ENCODE peak calls at places on chromosome 13, in six cellular contexts. R, K, F, Z, Q and W are unnamed samples.

GRCh38 chr13:99636728-99637353 is 135.6 kb downstream of the TM9SF2 start:
- DNase-seq in Q (no peak), F (no peak), Z (no peak), K (no peak), R (no peak), W (no peak)

GRCh38 chr13:39767791-39768564 is 112.5 kb downstream of the COG6 start:
- DNase-seq in K (no peak), R (no peak), F (no peak), Q (no peak), Z (no peak), W (no peak)

GRCh38 chr13:79346300-79346914 is 59.6 kb downstream of the RBM26 start:
- DNase-seq in K (no peak), R (no peak), Q (no peak), Z (no peak), F (no peak), W (no peak)

GRCh38 chr13:69589531-69589930 is 518.1 kb upstream of the ATXN8OS start:
- DNase-seq in R (no peak), K (no peak), Q (no peak), Z (no peak), F (no peak), W (no peak)

GRCh38 chr13:99395436-99395835 is 88.2 kb upstream of the GPR183 start:
- DNase-seq in F (no peak), Z (no peak), K (no peak), R (no peak), Q (no peak), W (no peak)

GRCh38 chr13:83622422-83622784 is 259.9 kb downstream of the SLITRK1 start:
- DNase-seq in F (no peak), Z (no peak), K (no peak), Q (no peak), R (no peak), W (no peak)

GRCh38 chr13:44317752-44318550 is 55.7 kb upstream of the SERP2 start:
- DNase-seq in R (no peak), Q (no peak), K (no peak), Z (no peak), F (no peak), W (no peak)

GRCh38 chr13:32036131-32036695 is 4.6 kb downstream of the FRY start:
- DNase-seq in K (no peak), Z (no peak), Q (no peak), R (no peak), F (no peak), W (no peak)

GRCh38 chr13:38785490-38785889 is 98.6 kb downstream of the FREM2 start:
- DNase-seq in Q (no peak), K (no peak), Z (no peak), R (no peak), F (no peak), W (no peak)

GRCh38 chr13:50456111-50456510 is 387.4 kb downstream of the DLEU7 start:
- DNase-seq in Z (no peak), R (no peak), Q (no peak), K (no peak), F (no peak), W (no peak)

GRCh38 chr13:108549989-108550388 is 79.4 kb upstream of the MYO16 start:
- DNase-seq in Z (no peak), K (no peak), R (no peak), Q (no peak), F (no peak), W (no peak)

GRCh38 chr13:86002921-86003488 is 203.8 kb upstream of the SLITRK6 start:
- DNase-seq in Z (no peak), Q (no peak), K (no peak), F (no peak), R (no peak), W (no peak)

GRCh38 chr13:31556376-31556775 is 182.9 kb upstream of the RXFP2 start:
- DNase-seq in F (no peak), Q (no peak), K (no peak), R (no peak), Z (no peak), W (no peak)

GRCh38 chr13:64371045-64371444 is 2859.1 kb downstream of the PCDH9 start:
- DNase-seq in K (no peak), R (no peak), Q (no peak), Z (no peak), F (peak; percentile 37), W (no peak)

GRCh38 chr13:80753951-80754350 is 413.0 kb upstream of the SPRY2 start:
- DNase-seq in Q (no peak), R (no peak), K (no peak), Z (no peak), F (no peak), W (no peak)

GRCh38 chr13:46521921-46522691 is 30.9 kb upstream of the LRCH1 start:
- DNase-seq in F (no peak), Z (no peak), Q (no peak), R (peak; percentile 37), K (no peak), W (no peak)

GRCh38 chr13:100131863-100132574 is 43.1 kb downstream of the PCCA start:
- DNase-seq in Z (peak; percentile 45), F (peak; percentile 45), Q (peak; percentile 32), K (no peak), R (peak; percentile 23), W (no peak)

GRCh38 chr13:66200555-66200954 is 1029.6 kb downstream of the PCDH9 start:
- DNase-seq in K (no peak), R (no peak), Z (no peak), F (no peak), Q (no peak), W (no peak)

GRCh38 chr13:105334211-105334610 is 1201.3 kb downstream of the EFNB2 start:
- DNase-seq in Z (no peak), K (no peak), F (no peak), Q (no peak), R (no peak), W (no peak)

GRCh38 chr13:114134111-114134943 is 1.9 kb upstream of the RASA3 start:
- DNase-seq in K (no peak), Q (no peak), F (no peak), Z (no peak), R (no peak), W (no peak)

GRCh38 chr13:97539651-97540230 is 105.8 kb downstream of the RAP2A start:
- DNase-seq in Z (no peak), F (no peak), Q (no peak), R (no peak), K (no peak), W (no peak)

GRCh38 chr13:67227131-67227983 is 2.8 kb downstream of the PCDH9 start:
- DNase-seq in Q (no peak), R (no peak), K (no peak), Z (no peak), F (no peak), W (no peak)

GRCh38 chr13:67226686-67227085 is 3.5 kb downstream of the PCDH9 start:
- DNase-seq in F (no peak), Q (no peak), K (no peak), Z (no peak), R (no peak), W (no peak)

GRCh38 chr13:67223742-67224141 is 6.4 kb downstream of the PCDH9 start:
- DNase-seq in Q (no peak), K (no peak), F (no peak), Z (no peak), R (no peak), W (no peak)

GRCh38 chr13:67224148-67224846 is 5.8 kb downstream of the PCDH9 start:
- DNase-seq in K (no peak), Z (peak; percentile 58), F (peak; percentile 59), R (peak; percentile 62), Q (peak; percentile 56), W (no peak)

GRCh38 chr13:67225252-67226159 is 4.6 kb downstream of the PCDH9 start:
- DNase-seq in Q (no peak), K (no peak), R (no peak), Z (no peak), F (no peak), W (no peak)
- TF ChIP-seq JUND in Q (no peak), K (no peak), R (no peak), Z (no peak), F (no peak), W (no peak)

GRCh38 chr13:95261956-95262355 is 39.3 kb downstream of the ABCC4 start:
- DNase-seq in Q (no peak), R (no peak), Z (no peak), K (no peak), F (no peak), W (no peak)

GRCh38 chr13:95267662-95268369 is 33.4 kb downstream of the ABCC4 start:
- DNase-seq in R (no peak), Z (no peak), F (no peak), Q (peak; percentile 45), K (no peak), W (no peak)

GRCh38 chr13:95262837-95263381 is 38.3 kb downstream of the ABCC4 start:
- DNase-seq in Q (no peak), F (no peak), R (no peak), Z (no peak), K (no peak), W (no peak)

GRCh38 chr13:95260031-95260525 is 41.2 kb downstream of the ABCC4 start:
- DNase-seq in Q (no peak), Z (no peak), K (peak; percentile 87), R (no peak), F (no peak), W (no peak)

DNA sequence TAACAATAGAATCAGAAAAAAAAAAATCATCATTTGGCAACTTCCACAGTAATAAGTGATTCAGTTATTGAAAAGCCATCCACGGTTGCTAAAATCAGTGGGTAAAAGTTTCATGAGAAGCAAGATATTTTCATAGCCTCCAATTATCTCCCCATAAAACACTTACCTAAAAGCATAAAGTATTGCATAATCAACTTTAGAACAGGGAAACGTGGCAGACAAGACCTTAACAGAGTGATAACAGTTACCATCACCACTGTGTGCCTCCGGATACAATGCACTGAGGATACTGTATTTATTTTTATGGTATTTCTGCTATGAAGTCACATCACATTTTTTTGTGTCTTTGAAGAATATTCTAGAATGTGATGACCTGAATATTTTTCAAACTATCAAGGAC is 37.0 kb downstream of the ABCC4 start:
- DNase-seq in K (no peak), Q (no peak), Z (no peak), R (no peak), F (no peak), W (no peak)
- TF ChIP-seq JUND in K (no peak), Q (no peak), Z (no peak), R (no peak), F (no peak), W (no peak)

GRCh38 chr13:113062691-113063090 is 42.9 kb upstream of the F7 start:
- DNase-seq in Q (no peak), K (no peak), R (no peak), Z (no peak), F (no peak), W (no peak)
- TF ChIP-seq JUND in Q (no peak), K (no peak), R (no peak), Z (no peak), F (no peak), W (no peak)

DNA sequence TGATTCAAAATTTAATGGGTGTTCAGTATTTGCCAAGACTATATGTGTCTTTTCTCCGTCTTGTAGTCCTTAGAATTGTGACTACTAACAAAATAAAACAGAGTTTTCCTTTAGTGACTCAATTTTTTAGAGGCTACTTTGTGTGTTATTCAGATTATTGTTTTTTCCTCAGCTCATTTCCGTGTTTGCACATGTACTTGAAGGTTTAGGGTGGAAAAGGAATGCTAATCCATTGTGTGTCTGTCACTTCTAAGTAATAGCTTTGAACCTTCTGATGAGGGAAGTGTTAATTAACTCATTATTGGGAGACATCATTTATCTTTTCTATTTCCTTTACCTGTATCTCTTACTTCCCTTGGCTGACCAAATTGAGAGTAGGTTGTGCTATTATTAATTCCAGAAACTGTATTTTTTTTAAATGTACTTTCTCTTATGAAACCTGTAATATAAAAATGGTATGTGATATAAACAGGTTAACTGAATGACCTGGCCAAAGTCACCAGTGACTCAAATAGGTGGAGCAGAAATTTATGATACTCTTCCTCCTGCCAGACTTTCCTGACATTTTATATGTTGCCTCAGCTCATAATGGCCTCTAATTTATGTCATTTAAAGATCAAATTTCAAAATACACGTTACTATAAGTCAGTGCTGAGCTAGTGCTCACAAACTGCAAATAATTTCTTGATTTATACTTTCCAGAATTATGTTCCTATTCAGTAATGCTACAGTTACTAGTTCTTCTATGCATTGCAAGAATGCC is 88.8 kb downstream of the LMO7 start:
- DNase-seq in K (no peak), Q (no peak), Z (no peak), R (no peak), F (no peak), W (no peak)
- TF ChIP-seq JUND in K (no peak), Q (no peak), Z (no peak), R (no peak), F (no peak), W (no peak)